ENCODE peak calls at places on chromosomes 16 and 17, in ten cellular contexts. G is fibroblast of lung; K is lung; D is ELR; E is stimulated activated naive CD8-positive, alpha-beta T cell treated with anti-CD3 and anti-CD28 coated beads, Interleukin-15, Interleukin-2, amounts not matched to agents 100 U/mL and 50 U/mL, for 24 hours; P is CD8-positive, alpha-beta T cell; O is T-helper 1 cell; V is small intestine; S is heart left ventricle; J is mesenteric fat pad. Y is an unnamed sample.

GRCh38 chr17:82889496-82890338 is 49.9 kb upstream of the ZNF750 start:
- DNase-seq in G (no peak), K (peak; percentile 84), D (no peak), E (no peak), P (no peak), O (no peak), V (peak; percentile 61), S (peak; percentile 25), J (no peak), Y (no peak)

GRCh38 chr16:35570946-35571345 is 2111.5 kb downstream of the TP53TG3F start:
- DNase-seq in G (no peak), K (no peak), D (no peak), E (no peak), P (no peak), O (no peak), V (no peak), S (no peak), J (no peak), Y (no peak)

GRCh38 chr16:16150117-16150877 is 73.0 kb downstream of the ABCC6 start:
- DNase-seq in G (peak; percentile 95), K (no peak), D (no peak), E (no peak), P (no peak), O (no peak), V (no peak), S (peak; percentile 80), J (no peak), Y (no peak)

GRCh38 chr17:63722403-63722802 is 19.2 kb downstream of the STRADA start:
- DNase-seq in G (no peak), K (no peak), D (no peak), E (no peak), P (no peak), O (no peak), V (no peak), S (no peak), J (no peak), Y (no peak)

GRCh38 chr16:11392041-11392581 is 46.9 kb downstream of the RMI2 start:
- DNase-seq in G (no peak), K (no peak), D (no peak), E (no peak), P (no peak), O (no peak), V (no peak), S (peak; percentile 23), J (no peak), Y (no peak)

GRCh38 chr17:4199818-4200402 is 56.9 kb downstream of the CYB5D2 start:
- DNase-seq in G (peak; percentile 51), K (no peak), D (peak; percentile 73), E (no peak), P (peak; percentile 43), O (no peak), V (peak; percentile 29), S (no peak), J (no peak), Y (no peak)

GRCh38 chr17:76659928-76660614 is 16.5 kb upstream of the ST6GALNAC1 start:
- DNase-seq in G (peak; percentile 16), K (no peak), D (no peak), E (no peak), P (no peak), O (no peak), V (peak; percentile 88), S (peak; percentile 33), J (peak; percentile 77), Y (no peak)

GRCh38 chr17:3802461-3803307 is 1.7 kb upstream of the ITGAE start:
- DNase-seq in G (peak; percentile 91), K (no peak), D (peak; percentile 94), E (no peak), P (no peak), O (no peak), V (no peak), S (no peak), J (peak; percentile 57), Y (no peak)

GRCh38 chr16:528111-529011 is 849 bp downstream of the CAPN15 start:
- DNase-seq in G (peak; percentile 56), K (peak; percentile 47), D (peak; percentile 90), E (peak; percentile 45), P (peak; percentile 31), O (no peak), V (peak; percentile 96), S (no peak), J (no peak), Y (peak; percentile 16)

GRCh38 chr17:51641999-51642398 is 381.7 kb downstream of the UTP18 start:
- DNase-seq in G (no peak), K (no peak), D (no peak), E (no peak), P (no peak), O (no peak), V (no peak), S (no peak), J (no peak), Y (no peak)

GRCh38 chr17:20156196-20157077 is 147.3 kb downstream of the SPECC1 start:
- DNase-seq in G (peak; percentile 31), K (peak; percentile 59), D (peak; percentile 72), E (peak; percentile 31), P (peak; percentile 30), O (no peak), V (peak; percentile 83), S (no peak), J (no peak), Y (peak; percentile 5)

GRCh38 chr17:14510136-14510535 is 209.3 kb downstream of the HS3ST3B1 start:
- DNase-seq in G (peak; percentile 51), K (no peak), D (no peak), E (no peak), P (no peak), O (no peak), V (no peak), S (no peak), J (no peak), Y (no peak)

GRCh38 chr16:58366247-58367031 is 25.8 kb upstream of the GINS3 start:
- DNase-seq in G (peak; percentile 46), K (no peak), D (peak; percentile 89), E (no peak), P (no peak), O (no peak), V (no peak), S (no peak), J (no peak), Y (no peak)

GRCh38 chr16:84633622-84634021 is 14.7 kb upstream of the KLHL36 start:
- DNase-seq in G (no peak), K (no peak), D (no peak), E (no peak), P (no peak), O (no peak), V (peak; percentile 70), S (peak; percentile 92), J (no peak), Y (no peak)

GRCh38 chr16:54177052-54177856 is 109.3 kb downstream of the IRX3 start:
- DNase-seq in G (no peak), K (no peak), D (no peak), E (no peak), P (no peak), O (no peak), V (no peak), S (no peak), J (no peak), Y (no peak)

GRCh38 chr17:32277284-32277683 is 11.7 kb downstream of the RHBDL3 start:
- DNase-seq in G (peak; percentile 48), K (no peak), D (no peak), E (no peak), P (no peak), O (no peak), V (no peak), S (no peak), J (no peak), Y (no peak)

GRCh38 chr17:32504166-32504990 is 17.6 kb downstream of the CDK5R1 start:
- DNase-seq in G (no peak), K (no peak), D (peak; percentile 24), E (no peak), P (no peak), O (no peak), V (no peak), S (no peak), J (no peak), Y (no peak)

GRCh38 chr16:30628628-30629342 is 18.6 kb upstream of the ZNF689 start:
- DNase-seq in G (peak; percentile 81), K (peak; percentile 89), D (peak; percentile 84), E (peak; percentile 95), P (peak; percentile 90), O (peak; percentile 56), V (peak; percentile 89), S (peak; percentile 89), J (peak; percentile 92), Y (peak; percentile 78)

GRCh38 chr17:77718669-77718961 is 239.9 kb upstream of the TNRC6C start:
- DNase-seq in G (no peak), K (no peak), D (no peak), E (no peak), P (no peak), O (no peak), V (no peak), S (no peak), J (no peak), Y (no peak)